ENCODE peak calls at places on chromosomes 1 and 21, in four cellular contexts. M, W, F and H are unnamed samples.

GRCh38 chr1:12594966-12595838 is 22.8 kb downstream of the DHRS3 start:
- DNase-seq in M (peak; percentile 59), F (no peak), W (no peak), H (peak; percentile 41)

GRCh38 chr1:163528710-163529348 is 207.1 kb downstream of the NUF2 start:
- DNase-seq in W (no peak), M (peak; percentile 15), F (peak; percentile 37), H (peak; percentile 48)

GRCh38 chr1:197675475-197676324 is 99.6 kb downstream of the DENND1B start:
- DNase-seq in F (no peak), M (peak; percentile 22), W (no peak), H (no peak)

GRCh38 chr1:218164111-218164929 is 120.8 kb upstream of the RRP15 start:
- DNase-seq in M (peak; percentile 12), F (no peak), W (no peak), H (peak; percentile 29)

GRCh38 chr1:2975466-2976179 is 45.6 kb upstream of the ACTRT2 start:
- DNase-seq in W (no peak), M (no peak), F (no peak), H (no peak)

GRCh38 chr21:41778974-41779600 is 12.2 kb upstream of the RIPK4 start:
- DNase-seq in F (peak; percentile 46), W (no peak), M (no peak), H (no peak)

GRCh38 chr1:69129538-69129937 is 438.2 kb upstream of the LRRC7 start:
- DNase-seq in W (no peak), M (no peak), F (no peak), H (no peak)

GRCh38 chr1:214192825-214193643 is 87.9 kb upstream of the SMYD2 start:
- DNase-seq in M (no peak), F (no peak), W (no peak), H (no peak)

GRCh38 chr21:42638266-42638863 is 15.1 kb upstream of the PDE9A start:
- DNase-seq in F (no peak), M (no peak), W (no peak), H (no peak)

GRCh38 chr1:64934115-64934880 is 32.1 kb downstream of the JAK1 start:
- DNase-seq in W (no peak), M (peak; percentile 82), F (no peak), H (peak; percentile 36)

GRCh38 chr1:65189716-65190115 is 41.7 kb downstream of the AK4 start:
- DNase-seq in F (no peak), W (no peak), M (peak; percentile 44), H (no peak)

GRCh38 chr21:39453571-39454179 is 1.9 kb downstream of the SH3BGR start:
- DNase-seq in F (no peak), M (no peak), W (no peak), H (no peak)

DNA sequence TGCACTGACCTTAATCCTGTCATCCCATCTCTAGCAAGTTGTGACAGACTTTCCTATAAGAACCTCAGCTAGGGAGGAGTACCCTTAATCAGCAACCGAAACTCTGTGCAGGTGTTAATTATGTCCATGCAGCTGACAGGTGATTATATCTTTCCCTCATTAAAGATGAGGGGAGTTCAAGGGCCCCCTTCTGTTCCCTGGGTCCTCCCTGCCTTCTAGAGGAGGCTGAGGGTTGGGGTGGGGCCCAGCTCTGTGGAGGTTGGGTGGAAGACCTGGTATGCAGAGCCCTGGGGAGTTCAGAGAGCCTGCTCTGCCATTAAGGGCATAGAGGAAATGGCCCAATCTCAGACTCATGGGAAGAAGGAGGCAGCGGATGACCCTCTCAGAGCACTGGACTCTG is 35.6 kb upstream of the CRNN start:
- DNase-seq in W (no peak), M (no peak), F (no peak), H (no peak)
- TF ChIP-seq FOS in W (no peak), M (no peak), F (no peak), H (no peak)

GRCh38 chr1:168453056-168453455 is 90.7 kb downstream of the XCL2 start:
- DNase-seq in M (no peak), F (no peak), W (no peak), H (no peak)

GRCh38 chr1:168454211-168454815 is 89.5 kb downstream of the XCL2 start:
- DNase-seq in M (peak; percentile 66), F (no peak), W (no peak), H (no peak)

GRCh38 chr1:168447871-168448270 is 95.9 kb downstream of the XCL2 start:
- DNase-seq in F (no peak), W (no peak), M (no peak), H (no peak)

GRCh38 chr1:168455764-168456163 is 88.0 kb downstream of the XCL2 start:
- DNase-seq in F (no peak), M (peak; percentile 44), W (no peak), H (no peak)

DNA sequence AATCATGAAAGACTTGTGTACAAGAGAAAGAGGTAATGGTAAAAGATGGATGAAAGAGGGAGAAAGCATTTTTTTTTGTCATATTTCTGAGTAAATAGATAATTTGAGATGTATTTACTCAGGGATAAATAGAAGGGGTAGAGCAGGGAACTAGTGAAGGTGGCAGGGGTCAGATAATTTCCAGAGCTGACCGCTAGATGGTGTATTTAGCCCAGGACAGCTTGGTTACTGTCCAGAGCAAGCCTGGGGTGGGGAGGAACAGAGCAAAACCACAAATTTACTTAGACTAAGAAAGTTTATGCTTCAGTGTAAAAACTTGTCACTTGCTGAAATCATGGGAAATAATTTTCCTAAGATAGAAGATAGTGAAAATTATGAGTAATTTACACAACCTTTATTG is 91.5 kb downstream of the XCL2 start:
- DNase-seq in W (no peak), F (peak; percentile 75), M (no peak), H (no peak)
- TF ChIP-seq CTCF in W (peak; percentile 24), F (peak; percentile 72), M (peak; percentile 12), H (no peak)

DNA sequence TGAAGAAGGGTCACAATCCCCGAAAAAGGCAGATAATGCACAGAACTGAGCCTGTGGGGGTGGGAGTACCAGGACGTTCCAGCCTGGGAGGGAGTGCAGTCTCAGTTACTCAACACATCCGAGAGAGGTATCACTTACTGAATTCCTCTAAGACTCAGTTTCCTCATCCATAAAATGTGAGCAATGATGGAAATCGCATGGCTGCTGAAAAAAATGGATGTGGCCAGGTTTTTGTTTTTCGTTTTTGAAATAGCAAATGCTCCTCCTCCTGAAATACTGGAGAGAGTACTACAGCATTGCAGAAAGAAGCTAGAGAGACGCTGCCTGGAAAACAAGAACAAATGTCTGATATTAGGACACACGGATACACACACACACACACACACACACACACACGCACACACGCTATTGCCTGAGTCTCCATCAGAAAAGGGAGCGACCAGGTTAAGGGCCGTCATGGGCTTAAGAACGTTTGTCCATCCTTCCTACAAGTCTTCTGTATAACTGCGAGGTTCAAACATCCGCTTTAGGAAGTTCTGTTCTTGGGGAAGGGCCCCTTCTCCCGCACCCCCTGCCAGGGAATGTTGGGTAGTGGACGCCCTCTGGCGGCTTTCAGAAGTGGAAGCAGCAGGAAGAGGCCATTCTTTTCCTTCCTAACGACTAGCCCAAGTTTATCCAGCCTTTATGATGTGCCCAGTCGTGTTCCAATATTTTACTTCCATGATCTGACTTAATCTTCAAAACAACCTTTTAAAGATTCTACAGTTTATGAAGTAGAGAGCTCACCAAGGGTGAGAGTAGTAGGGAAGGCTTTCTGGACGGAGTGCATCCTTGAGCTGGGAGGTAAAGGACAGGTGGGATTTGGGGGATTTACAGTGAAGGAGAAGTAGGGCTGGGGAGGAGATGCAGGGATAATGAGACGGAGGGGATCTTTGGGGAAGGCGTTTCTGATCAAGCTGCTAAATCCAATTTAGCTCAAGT is 699 bp upstream of the NES start:
- DNase-seq in W (no peak), F (peak; percentile 77), M (peak; percentile 89), H (peak; percentile 83)
- TF ChIP-seq FOS in W (no peak), F (no peak), M (no peak), H (no peak)

DNA sequence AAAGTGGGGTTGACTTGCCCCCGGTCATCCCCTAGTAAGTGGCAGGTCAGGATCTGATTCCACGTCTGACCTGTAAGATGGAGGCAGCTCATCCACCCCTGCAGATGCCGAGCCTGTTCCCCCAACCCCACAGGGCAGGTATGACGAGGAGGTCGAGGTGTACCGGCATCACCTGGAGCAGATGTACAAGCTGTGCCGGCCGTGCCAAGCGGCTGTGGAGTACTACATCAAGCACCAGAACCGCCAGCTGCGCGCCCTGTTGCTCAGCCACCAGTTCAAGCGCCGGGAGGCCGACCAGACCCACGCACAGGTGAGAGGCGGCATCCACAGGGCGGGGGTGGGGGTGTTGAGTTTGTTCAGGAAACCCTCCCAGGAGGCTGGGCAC is 9.6 kb downstream of the TMEM201 start:
- DNase-seq in M (no peak), W (no peak), F (no peak), H (no peak)
- TF ChIP-seq CTCF in M (no peak), W (no peak), F (no peak), H (no peak)

GRCh38 chr1:155282488-155283086 is 5.3 kb downstream of the HCN3 start:
- DNase-seq in M (no peak), F (peak; percentile 90), W (no peak), H (no peak)

GRCh38 chr1:155273134-155273982 is at the start of gene CLK2:
- DNase-seq in W (peak; percentile 83), M (peak; percentile 88), F (peak; percentile 93), H (peak; percentile 96)

GRCh38 chr1:155277070-155277895 is at the start of gene HCN3:
- DNase-seq in F (peak; percentile 97), W (peak; percentile 79), M (peak; percentile 93), H (peak; percentile 97)

GRCh38 chr1:155278689-155279160 is 1.5 kb downstream of the HCN3 start:
- DNase-seq in M (peak; percentile 14), W (no peak), F (no peak), H (no peak)

GRCh38 chr1:155277896-155278688 is 829 bp downstream of the HCN3 start:
- DNase-seq in W (no peak), M (peak; percentile 15), F (peak; percentile 87), H (peak; percentile 33)
- TF ChIP-seq FOS in W (no peak), M (no peak), F (no peak), H (no peak)